ENCODE peak calls at places on chromosome 20, in nine cellular contexts. One of them, this sample, is unnamed. For H3K4me1 and H3K36me3, the result is how much of the 10 kb centered on the place peaks cover.

GRCh38 chr20:53069121-53069520 is 97.0 kb downstream of the TSHZ2 start:
- DNase-seq in heart left ventricle: no peak
- DNase-seq in thyroid gland: no peak
- DNase-seq in CD8-positive, alpha-beta memory T cell: no peak
- DNase-seq in upper lobe of right lung: no peak
- DNase-seq in aorta: no peak
- DNase-seq in A673: no peak
- DNase-seq in GM23248: no peak
- DNase-seq in astrocyte: no peak
- DNase-seq in this sample: no peak

GRCh38 chr20:36777576-36777975 is 4.0 kb upstream of the DSN1 start:
- DNase-seq in heart left ventricle: no peak
- DNase-seq in thyroid gland: no peak
- DNase-seq in CD8-positive, alpha-beta memory T cell: no peak
- DNase-seq in upper lobe of right lung: no peak
- DNase-seq in aorta: no peak
- DNase-seq in A673: no peak
- DNase-seq in GM23248: no peak
- DNase-seq in astrocyte: no peak
- DNase-seq in this sample: no peak

GRCh38 chr20:3082306-3082951 is 2.1 kb downstream of the AVP start:
- DNase-seq in heart left ventricle: no peak
- DNase-seq in thyroid gland: no peak
- DNase-seq in CD8-positive, alpha-beta memory T cell: no peak
- DNase-seq in upper lobe of right lung: no peak
- DNase-seq in aorta: no peak
- DNase-seq in A673: no peak
- DNase-seq in GM23248: peak
- DNase-seq in astrocyte: no peak
- DNase-seq in this sample: no peak

GRCh38 chr20:59017493-59018231 is 1.6 kb upstream of the TUBB1 start:
- DNase-seq in heart left ventricle: no peak
- DNase-seq in thyroid gland: no peak
- DNase-seq in CD8-positive, alpha-beta memory T cell: no peak
- DNase-seq in upper lobe of right lung: peak
- DNase-seq in aorta: peak
- DNase-seq in A673: no peak
- DNase-seq in GM23248: no peak
- DNase-seq in astrocyte: no peak
- DNase-seq in this sample: no peak

GRCh38 chr20:56380375-56380774 is 11.6 kb downstream of the AURKA start:
- DNase-seq in heart left ventricle: no peak
- DNase-seq in thyroid gland: no peak
- DNase-seq in CD8-positive, alpha-beta memory T cell: no peak
- DNase-seq in upper lobe of right lung: no peak
- DNase-seq in aorta: no peak
- DNase-seq in A673: no peak
- DNase-seq in GM23248: no peak
- DNase-seq in astrocyte: peak
- DNase-seq in this sample: no peak

GRCh38 chr20:53736122-53736756 is 142.6 kb upstream of the ZNF217 start:
- DNase-seq in heart left ventricle: no peak
- DNase-seq in thyroid gland: peak
- DNase-seq in CD8-positive, alpha-beta memory T cell: no peak
- DNase-seq in upper lobe of right lung: no peak
- DNase-seq in aorta: no peak
- DNase-seq in A673: no peak
- DNase-seq in GM23248: peak
- DNase-seq in astrocyte: peak
- DNase-seq in this sample: no peak

GRCh38 chr20:3314391-3314790 is 75.4 kb upstream of the SLC4A11 start:
- DNase-seq in heart left ventricle: no peak
- DNase-seq in thyroid gland: no peak
- DNase-seq in CD8-positive, alpha-beta memory T cell: no peak
- DNase-seq in upper lobe of right lung: no peak
- DNase-seq in aorta: no peak
- DNase-seq in A673: no peak
- DNase-seq in GM23248: no peak
- DNase-seq in astrocyte: no peak
- DNase-seq in this sample: no peak

GRCh38 chr20:59182401-59183044 is 18.9 kb downstream of the ZNF831 start:
- DNase-seq in heart left ventricle: no peak
- DNase-seq in thyroid gland: no peak
- DNase-seq in CD8-positive, alpha-beta memory T cell: no peak
- DNase-seq in upper lobe of right lung: no peak
- DNase-seq in aorta: no peak
- DNase-seq in A673: no peak
- DNase-seq in GM23248: no peak
- DNase-seq in astrocyte: no peak
- DNase-seq in this sample: no peak

GRCh38 chr20:59136027-59136426 is 27.6 kb upstream of the ZNF831 start:
- DNase-seq in heart left ventricle: no peak
- DNase-seq in thyroid gland: no peak
- DNase-seq in CD8-positive, alpha-beta memory T cell: no peak
- DNase-seq in upper lobe of right lung: no peak
- DNase-seq in aorta: no peak
- DNase-seq in A673: no peak
- DNase-seq in GM23248: no peak
- DNase-seq in astrocyte: no peak
- DNase-seq in this sample: no peak

GRCh38 chr20:35663516-35663812 is 1.2 kb downstream of the CPNE1 start:
- DNase-seq in heart left ventricle: no peak
- DNase-seq in thyroid gland: no peak
- DNase-seq in CD8-positive, alpha-beta memory T cell: no peak
- DNase-seq in upper lobe of right lung: no peak
- DNase-seq in aorta: no peak
- DNase-seq in A673: no peak
- DNase-seq in GM23248: peak
- DNase-seq in astrocyte: peak
- DNase-seq in this sample: no peak

GRCh38 chr20:35663813-35664543 is 722 bp downstream of the CPNE1 start:
- DNase-seq in heart left ventricle: peak
- DNase-seq in thyroid gland: peak
- DNase-seq in CD8-positive, alpha-beta memory T cell: peak
- DNase-seq in upper lobe of right lung: peak
- DNase-seq in aorta: no peak
- DNase-seq in A673: peak
- DNase-seq in GM23248: peak
- DNase-seq in astrocyte: peak
- DNase-seq in this sample: peak

GRCh38 chr20:35662541-35662940 is 2.2 kb downstream of the CPNE1 start:
- DNase-seq in heart left ventricle: no peak
- DNase-seq in thyroid gland: no peak
- DNase-seq in CD8-positive, alpha-beta memory T cell: no peak
- DNase-seq in upper lobe of right lung: no peak
- DNase-seq in aorta: no peak
- DNase-seq in A673: no peak
- DNase-seq in GM23248: peak
- DNase-seq in astrocyte: no peak
- DNase-seq in this sample: no peak

GRCh38 chr20:35665949-35666288 is 1.2 kb upstream of the CPNE1 start:
- DNase-seq in heart left ventricle: no peak
- DNase-seq in thyroid gland: no peak
- DNase-seq in CD8-positive, alpha-beta memory T cell: no peak
- DNase-seq in upper lobe of right lung: no peak
- DNase-seq in aorta: no peak
- DNase-seq in A673: no peak
- DNase-seq in GM23248: no peak
- DNase-seq in astrocyte: no peak
- DNase-seq in this sample: no peak

DNA sequence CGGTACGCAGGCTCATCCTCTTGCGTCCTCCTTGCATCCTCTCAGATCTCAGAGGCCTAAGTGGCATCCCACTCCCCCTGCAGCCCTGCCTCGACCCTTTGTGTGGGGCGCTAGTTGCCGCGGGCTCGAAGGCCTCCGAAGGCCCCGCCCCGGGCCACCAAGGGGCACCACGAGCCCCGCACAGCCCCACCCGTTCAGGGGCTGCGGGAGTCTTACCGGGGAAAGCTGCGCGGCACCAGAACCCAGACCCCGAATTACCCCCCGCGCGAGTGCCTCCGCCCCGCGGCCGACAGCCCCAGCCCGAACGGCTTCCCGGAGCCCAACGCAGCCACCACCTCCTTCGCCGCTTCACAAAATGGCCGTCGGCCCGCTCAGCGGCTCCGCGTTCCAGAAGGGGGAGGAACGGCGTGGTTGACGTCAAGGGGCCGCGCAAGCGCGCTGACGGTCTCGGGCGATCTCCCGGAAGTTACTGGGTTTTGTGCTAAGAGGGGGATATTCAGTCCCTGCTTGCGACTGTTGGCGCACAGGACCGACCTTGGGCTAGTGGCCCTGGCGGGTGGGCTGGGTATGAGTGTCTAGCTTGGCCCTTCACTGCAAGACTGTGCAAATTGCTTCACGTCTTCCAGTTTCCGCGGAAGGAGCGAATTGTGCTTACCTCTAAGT is at the start of the genes CPNE1 and RBM12:
- DNase-seq in heart left ventricle: peak
- DNase-seq in thyroid gland: peak
- DNase-seq in CD8-positive, alpha-beta memory T cell: peak
- DNase-seq in upper lobe of right lung: peak
- DNase-seq in aorta: peak
- DNase-seq in A673: peak
- DNase-seq in GM23248: peak
- DNase-seq in astrocyte: peak
- DNase-seq in this sample: peak
- H3K4me1 ChIP-seq in heart left ventricle: under half
- H3K4me1 ChIP-seq in thyroid gland: under half
- H3K4me1 ChIP-seq in CD8-positive, alpha-beta memory T cell: under half
- H3K4me1 ChIP-seq in upper lobe of right lung: under half
- H3K4me1 ChIP-seq in aorta: under half
- H3K4me1 ChIP-seq in A673: under half
- H3K4me1 ChIP-seq in GM23248: under half
- H3K4me1 ChIP-seq in astrocyte: under half
- H3K4me1 ChIP-seq in this sample: half or more

DNA sequence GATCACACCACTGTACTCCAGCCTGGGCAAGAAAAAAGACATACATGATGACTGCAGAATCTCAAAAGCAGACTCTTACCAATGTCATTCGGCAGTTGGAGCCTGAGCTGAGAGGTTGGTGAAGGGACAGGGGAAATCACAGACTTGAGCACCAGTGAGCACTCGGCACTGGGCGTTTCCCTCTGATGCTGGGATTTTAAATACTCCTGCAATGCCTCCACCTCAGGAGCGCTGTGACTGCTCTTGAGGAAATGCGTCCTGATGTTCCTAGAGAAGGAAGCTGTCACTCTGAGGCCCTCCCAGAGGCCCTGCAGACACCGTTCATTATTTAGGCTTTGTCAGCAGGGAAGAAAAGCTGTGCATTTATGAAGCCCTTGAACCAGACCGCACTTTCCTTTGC is 46.1 kb upstream of the SYNDIG1 start:
- DNase-seq in heart left ventricle: no peak
- DNase-seq in thyroid gland: no peak
- DNase-seq in CD8-positive, alpha-beta memory T cell: no peak
- DNase-seq in upper lobe of right lung: no peak
- DNase-seq in aorta: no peak
- DNase-seq in A673: no peak
- DNase-seq in GM23248: no peak
- DNase-seq in astrocyte: no peak
- DNase-seq in this sample: no peak
- H3K27ac ChIP-seq in heart left ventricle: no peak
- H3K27ac ChIP-seq in thyroid gland: no peak
- H3K27ac ChIP-seq in CD8-positive, alpha-beta memory T cell: no peak
- H3K27ac ChIP-seq in upper lobe of right lung: no peak
- H3K27ac ChIP-seq in aorta: no peak
- H3K27ac ChIP-seq in A673: no peak
- H3K27ac ChIP-seq in GM23248: no peak
- H3K27ac ChIP-seq in astrocyte: no peak
- H3K27ac ChIP-seq in this sample: no peak

GRCh38 chr20:32203556-32204484 is 3.7 kb downstream of the PLAGL2 start:
- DNase-seq in heart left ventricle: no peak
- DNase-seq in thyroid gland: peak
- DNase-seq in CD8-positive, alpha-beta memory T cell: no peak
- DNase-seq in upper lobe of right lung: no peak
- DNase-seq in aorta: no peak
- DNase-seq in A673: no peak
- DNase-seq in GM23248: peak
- DNase-seq in astrocyte: no peak
- DNase-seq in this sample: no peak
- H3K36me3 ChIP-seq in heart left ventricle: under half
- H3K36me3 ChIP-seq in thyroid gland: under half
- H3K36me3 ChIP-seq in CD8-positive, alpha-beta memory T cell: under half
- H3K36me3 ChIP-seq in upper lobe of right lung: under half
- H3K36me3 ChIP-seq in aorta: under half
- H3K36me3 ChIP-seq in A673: under half
- H3K36me3 ChIP-seq in GM23248: under half
- H3K36me3 ChIP-seq in astrocyte: under half
- H3K36me3 ChIP-seq in this sample: under half

GRCh38 chr20:19981091-19981490 is 36.1 kb upstream of the NAA20 start:
- DNase-seq in heart left ventricle: no peak
- DNase-seq in thyroid gland: no peak
- DNase-seq in CD8-positive, alpha-beta memory T cell: no peak
- DNase-seq in upper lobe of right lung: no peak
- DNase-seq in aorta: no peak
- DNase-seq in A673: peak
- DNase-seq in GM23248: peak
- DNase-seq in astrocyte: peak
- DNase-seq in this sample: no peak
- H3K4me1 ChIP-seq in heart left ventricle: half or more
- H3K4me1 ChIP-seq in thyroid gland: under half
- H3K4me1 ChIP-seq in CD8-positive, alpha-beta memory T cell: under half
- H3K4me1 ChIP-seq in upper lobe of right lung: half or more
- H3K4me1 ChIP-seq in aorta: under half
- H3K4me1 ChIP-seq in A673: under half
- H3K4me1 ChIP-seq in GM23248: half or more
- H3K4me1 ChIP-seq in astrocyte: half or more
- H3K4me1 ChIP-seq in this sample: under half